ENCODE peak calls at places on chromosome 18, in four cellular contexts. Q, T, O and R are unnamed samples.
A peak's percentile ranks its signal among the peaks of the same experiment; 100 is the strongest.

GRCh38 chr18:5294113-5294617 is 1.4 kb downstream of the ZBTB14 start:
- DNase-seq in T (no peak), Q (no peak), O (no peak), R (no peak)

GRCh38 chr18:36572135-36572856 is 256.5 kb downstream of the TPGS2 start:
- DNase-seq in Q (peak; percentile 19), T (no peak), O (no peak), R (peak; percentile 45)

GRCh38 chr18:63237911-63238710 is 81.5 kb downstream of the BCL2 start:
- DNase-seq in Q (no peak), O (no peak), T (peak; percentile 52), R (peak; percentile 78)

GRCh38 chr18:49524951-49525350 is 36.9 kb upstream of the LIPG start:
- DNase-seq in T (no peak), O (no peak), Q (no peak), R (no peak)

GRCh38 chr18:70621710-70622109 is 332.9 kb downstream of the SOCS6 start:
- DNase-seq in O (peak; percentile 1), Q (no peak), T (no peak), R (no peak)

GRCh38 chr18:61628085-61628484 is 264.7 kb downstream of the RNF152 start:
- DNase-seq in O (no peak), T (no peak), Q (no peak), R (no peak)

GRCh38 chr18:35463050-35463449 is 34.7 kb downstream of the INO80C start:
- DNase-seq in Q (no peak), O (no peak), T (no peak), R (no peak)

GRCh38 chr18:45974088-45974536 is 7.0 kb upstream of the EPG5 start:
- DNase-seq in T (peak; percentile 63), Q (peak; percentile 25), O (peak; percentile 54), R (peak; percentile 61)

GRCh38 chr18:3623769-3624545 is 174.0 kb downstream of the TGIF1 start:
- DNase-seq in Q (peak; percentile 19), T (peak; percentile 95), O (no peak), R (peak; percentile 78)

GRCh38 chr18:79888016-79888415 is 63.4 kb downstream of the SLC66A2 start:
- DNase-seq in T (no peak), O (no peak), Q (no peak), R (no peak)

GRCh38 chr18:77061946-77062517 is 70.6 kb downstream of the MBP start:
- DNase-seq in Q (no peak), T (no peak), O (no peak), R (no peak)

GRCh38 chr18:10928971-10929373 is 220.4 kb downstream of the PIEZO2 start:
- DNase-seq in O (no peak), Q (no peak), T (no peak), R (peak; percentile 33)

GRCh38 chr18:2002178-2002577 is 569.1 kb downstream of the METTL4 start:
- DNase-seq in O (no peak), Q (no peak), T (no peak), R (no peak)

GRCh38 chr18:46253498-46253897 is 149.3 kb downstream of the HAUS1 start:
- DNase-seq in Q (no peak), O (no peak), T (no peak), R (no peak)

GRCh38 chr18:2441544-2441943 is 129.8 kb downstream of the METTL4 start:
- DNase-seq in Q (no peak), T (no peak), O (no peak), R (no peak)

GRCh38 chr18:58493070-58493469 is 135.8 kb downstream of the ALPK2 start:
- DNase-seq in O (no peak), Q (no peak), T (no peak), R (no peak)

GRCh38 chr18:21194871-21195771 is 46.9 kb upstream of the GREB1L start:
- DNase-seq in O (peak; percentile 13), Q (no peak), T (no peak), R (no peak)

GRCh38 chr18:12606592-12607315 is 51.2 kb downstream of the SPIRE1 start:
- DNase-seq in O (no peak), Q (no peak), T (no peak), R (peak; percentile 18)

GRCh38 chr18:5900249-5900648 is 4.9 kb upstream of the TMEM200C start:
- DNase-seq in O (no peak), Q (no peak), T (no peak), R (no peak)

GRCh38 chr18:76679259-76679658 is 143.1 kb upstream of the ZNF236 start:
- DNase-seq in Q (no peak), T (no peak), O (no peak), R (no peak)

GRCh38 chr18:33755918-33756590 is 178.0 kb downstream of the ASXL3 start:
- DNase-seq in T (peak; percentile 9), Q (no peak), O (no peak), R (peak; percentile 14)

GRCh38 chr18:63963610-63964256 is 6.1 kb upstream of the SERPINB8 start:
- DNase-seq in Q (no peak), O (peak; percentile 49), T (no peak), R (peak; percentile 41)